ENCODE peak calls at places on chromosome 20, in nine cellular contexts. F, V, Y, T, J, D, Z, A and B are unnamed samples.

GRCh38 chr20:48831702-48832422 is 4.1 kb upstream of the PREX1 start:
- DNase-seq in Z (no peak), Y (peak), V (peak), A (no peak), T (peak), F (peak), J (peak), D (no peak), B (no peak)

GRCh38 chr20:19981091-19981490 is 36.1 kb upstream of the NAA20 start:
- DNase-seq in Z (no peak), J (peak), Y (no peak), D (no peak), F (no peak), T (no peak), A (no peak), V (no peak), B (no peak)

GRCh38 chr20:881051-881820 is 34.9 kb downstream of the ANGPT4 start:
- DNase-seq in V (no peak), J (peak), F (no peak), Y (no peak), Z (no peak), A (no peak), T (peak), D (no peak), B (no peak)

GRCh38 chr20:59808729-59809381 is 124.6 kb downstream of the SYCP2 start:
- DNase-seq in F (no peak), T (no peak), J (no peak), Y (no peak), D (no peak), Z (peak), A (no peak), V (peak), B (no peak)

GRCh38 chr20:8424010-8424409 is 291.9 kb downstream of the PLCB1 start:
- DNase-seq in F (peak), J (peak), D (no peak), Z (no peak), T (no peak), Y (no peak), V (no peak), A (no peak), B (no peak)

GRCh38 chr20:22932236-22932635 is 102.9 kb upstream of the SSTR4 start:
- DNase-seq in Z (no peak), T (no peak), D (no peak), V (no peak), A (no peak), Y (no peak), F (no peak), J (no peak), B (no peak)

GRCh38 chr20:14543040-14543439 is 205.6 kb upstream of the FLRT3 start:
- DNase-seq in J (no peak), V (no peak), F (no peak), Z (no peak), A (no peak), Y (no peak), D (no peak), T (peak), B (no peak)

GRCh38 chr20:45833883-45834796 is 541 bp downstream of the SNX21 start:
- DNase-seq in F (no peak), V (peak), Y (peak), J (peak), Z (peak), D (peak), A (peak), T (no peak), B (peak)

GRCh38 chr20:62167474-62167873 is 15.4 kb upstream of the MTG2 start:
- DNase-seq in T (no peak), Y (peak), J (no peak), V (no peak), A (no peak), Z (no peak), F (no peak), D (no peak), B (no peak)

GRCh38 chr20:45822863-45823262 is 4.2 kb downstream of the TNNC2 start:
- DNase-seq in Y (no peak), F (no peak), V (no peak), T (peak), J (no peak), A (no peak), D (no peak), Z (peak), B (no peak)

GRCh38 chr20:58895796-58896180 is 43.3 kb downstream of the GNAS start:
- DNase-seq in D (no peak), V (no peak), J (no peak), Y (peak), T (no peak), A (no peak), Z (no peak), F (no peak), B (no peak)

GRCh38 chr20:37151529-37151928 is 27.6 kb upstream of the RPN2 start:
- DNase-seq in J (peak), T (no peak), Y (no peak), D (no peak), Z (no peak), F (no peak), A (no peak), V (no peak), B (no peak)

GRCh38 chr20:54103762-54104600 is 33.6 kb upstream of the BCAS1 start:
- DNase-seq in V (no peak), A (no peak), Z (no peak), T (no peak), Y (no peak), J (peak), F (no peak), D (no peak), B (no peak)

GRCh38 chr20:51434556-51435256 is 107.8 kb downstream of the NFATC2 start:
- DNase-seq in Y (no peak), J (peak), Z (no peak), D (no peak), F (peak), V (no peak), T (peak), A (no peak), B (no peak)